ENCODE peak calls at places on chromosomes 5 and 9, in four cellular contexts. Y, W, H and B are unnamed samples.

GRCh38 chr5:157540707-157541451 is 34.7 kb downstream of the ADAM19 start:
- DNase-seq in Y (peak; percentile 11), W (peak; percentile 15), H (no peak), B (no peak)

GRCh38 chr5:59496524-59497134 is 396.9 kb downstream of the PDE4D start:
- DNase-seq in Y (no peak), W (peak; percentile 9), H (no peak), B (no peak)

GRCh38 chr5:89168766-89169165 is 285.8 kb upstream of the MEF2C start:
- DNase-seq in Y (no peak), W (no peak), H (no peak), B (no peak)

GRCh38 chr5:78671609-78672008 is 23.0 kb upstream of the LHFPL2 start:
- DNase-seq in Y (no peak), W (no peak), H (no peak), B (no peak)

GRCh38 chr9:76658510-76659231 is 105.6 kb upstream of the PCA3 start:
- DNase-seq in Y (no peak), W (peak; percentile 42), H (peak; percentile 25), B (no peak)

GRCh38 chr5:118195215-118195614 is 793.1 kb downstream of the DTWD2 start:
- DNase-seq in Y (no peak), W (no peak), H (no peak), B (no peak)

GRCh38 chr9:129343697-129344375 is 165.8 kb upstream of the IER5L start:
- DNase-seq in Y (peak; percentile 32), W (no peak), H (no peak), B (no peak)

GRCh38 chr5:125006011-125006685 is 259.7 kb upstream of the ZNF608 start:
- DNase-seq in Y (no peak), W (peak; percentile 84), H (no peak), B (no peak)

GRCh38 chr5:116507051-116507537 is 67.5 kb downstream of the SEMA6A start:
- DNase-seq in Y (no peak), W (no peak), H (no peak), B (no peak)

GRCh38 chr5:174693697-174694400 is 30.5 kb upstream of the MSX2 start:
- DNase-seq in Y (no peak), W (no peak), H (no peak), B (no peak)

GRCh38 chr9:82284758-82285157 is 296.2 kb downstream of the SPATA31D1 start:
- DNase-seq in Y (no peak), W (no peak), H (no peak), B (no peak)

GRCh38 chr9:4430492-4431261 is 59.6 kb upstream of the SLC1A1 start:
- DNase-seq in Y (no peak), W (no peak), H (no peak), B (no peak)

GRCh38 chr9:6557883-6558282 is 87.6 kb downstream of the GLDC start:
- DNase-seq in Y (no peak), W (peak; percentile 15), H (no peak), B (no peak)

GRCh38 chr9:69115621-69116020 is 58.5 kb upstream of the TJP2 start:
- DNase-seq in Y (no peak), W (no peak), H (no peak), B (no peak)

GRCh38 chr5:98205691-98206461 is 567.6 kb upstream of the RGMB start:
- DNase-seq in Y (no peak), W (no peak), H (no peak), B (no peak)

GRCh38 chr9:112921549-112921948 is 30.9 kb upstream of the SLC46A2 start:
- DNase-seq in Y (no peak), W (peak; percentile 62), H (no peak), B (no peak)

GRCh38 chr5:159003045-159004030 is 96.4 kb downstream of the EBF1 start:
- DNase-seq in Y (no peak), W (no peak), H (peak; percentile 62), B (no peak)

GRCh38 chr9:126388964-126389363 is 62.3 kb downstream of the MVB12B start:
- DNase-seq in Y (no peak), W (no peak), H (no peak), B (no peak)

GRCh38 chr9:127961613-127962150 is 19.1 kb downstream of the EEIG1 start:
- DNase-seq in Y (no peak), W (no peak), H (no peak), B (no peak)

GRCh38 chr9:127963359-127964064 is 17.3 kb downstream of the EEIG1 start:
- DNase-seq in Y (no peak), W (no peak), H (no peak), B (no peak)

GRCh38 chr9:127961166-127961490 is 19.7 kb downstream of the EEIG1 start:
- DNase-seq in Y (no peak), W (no peak), H (no peak), B (no peak)

GRCh38 chr9:127962278-127962677 is 18.5 kb downstream of the EEIG1 start:
- DNase-seq in Y (no peak), W (no peak), H (no peak), B (no peak)

DNA sequence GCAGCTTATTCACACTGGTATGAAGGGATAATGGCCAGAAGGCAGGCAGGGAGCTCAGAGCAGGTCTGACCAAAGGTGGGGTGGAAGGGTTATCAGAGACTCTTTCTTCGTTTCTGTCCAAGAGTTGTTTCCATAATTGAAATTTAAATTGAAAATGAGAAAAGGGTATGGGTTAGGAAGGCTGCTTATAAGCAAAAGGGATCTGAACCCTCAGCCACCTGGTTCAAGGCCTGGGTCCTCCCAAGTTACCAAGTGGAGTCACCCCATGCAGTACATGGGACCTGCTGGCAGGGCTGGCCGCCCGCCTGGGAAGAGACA is 17.8 kb downstream of the EEIG1 start:
- DNase-seq in Y (no peak), W (no peak), H (no peak), B (no peak)
- H3K4me1 ChIP-seq in Y (peaks cover 85% of the 10 kb centered on the region), W (peaks cover 16% of the 10 kb centered on the region), H (peaks cover 86% of the 10 kb centered on the region), B (peaks cover 100% of the 10 kb centered on the region)

GRCh38 chr5:139904566-139905400 is 109.2 kb downstream of the PSD2 start:
- DNase-seq in Y (no peak), W (peak; percentile 69), H (no peak), B (no peak)

GRCh38 chr5:139905401-139905800 is 109.8 kb downstream of the PSD2 start:
- DNase-seq in Y (no peak), W (no peak), H (no peak), B (no peak)

GRCh38 chr5:139901971-139902370 is 106.4 kb downstream of the PSD2 start:
- DNase-seq in Y (no peak), W (no peak), H (no peak), B (no peak)

GRCh38 chr5:139903450-139903804 is 107.8 kb downstream of the PSD2 start:
- DNase-seq in Y (no peak), W (peak; percentile 30), H (no peak), B (no peak)

GRCh38 chr5:139903805-139904565 is 108.4 kb downstream of the PSD2 start:
- DNase-seq in Y (no peak), W (peak; percentile 84), H (no peak), B (no peak)
- H3K4me3 ChIP-seq in Y (peak overlapping the region; percentile 49), W (peak overlapping the region; percentile 54), H (no peak overlapping the region), B (peak overlapping the region; percentile 37)

DNA sequence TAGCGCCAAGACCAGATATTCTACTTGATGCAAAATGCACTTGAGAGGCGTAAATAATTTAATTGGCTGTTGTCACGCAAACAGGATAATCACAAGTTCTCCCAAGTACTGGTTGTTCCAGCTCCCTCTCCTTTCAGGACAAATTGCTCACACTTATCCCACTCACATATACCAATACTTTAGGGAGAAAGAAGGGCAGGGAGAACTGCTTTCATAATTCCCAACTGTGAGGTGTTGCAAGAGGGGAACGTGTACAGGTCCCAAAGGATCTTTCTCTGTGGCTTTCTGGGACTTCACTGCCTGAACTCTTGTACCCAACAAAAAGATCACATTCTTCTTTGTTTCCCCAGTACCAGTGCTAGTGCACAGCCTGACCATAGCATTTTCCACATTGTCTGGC is 21.5 kb upstream of the TGFBI start:
- DNase-seq in Y (no peak), W (no peak), H (no peak), B (no peak)
- H3K27ac ChIP-seq in Y (peak overlapping the region; percentile 67), W (no peak overlapping the region), H (no peak overlapping the region), B (no peak overlapping the region)

DNA sequence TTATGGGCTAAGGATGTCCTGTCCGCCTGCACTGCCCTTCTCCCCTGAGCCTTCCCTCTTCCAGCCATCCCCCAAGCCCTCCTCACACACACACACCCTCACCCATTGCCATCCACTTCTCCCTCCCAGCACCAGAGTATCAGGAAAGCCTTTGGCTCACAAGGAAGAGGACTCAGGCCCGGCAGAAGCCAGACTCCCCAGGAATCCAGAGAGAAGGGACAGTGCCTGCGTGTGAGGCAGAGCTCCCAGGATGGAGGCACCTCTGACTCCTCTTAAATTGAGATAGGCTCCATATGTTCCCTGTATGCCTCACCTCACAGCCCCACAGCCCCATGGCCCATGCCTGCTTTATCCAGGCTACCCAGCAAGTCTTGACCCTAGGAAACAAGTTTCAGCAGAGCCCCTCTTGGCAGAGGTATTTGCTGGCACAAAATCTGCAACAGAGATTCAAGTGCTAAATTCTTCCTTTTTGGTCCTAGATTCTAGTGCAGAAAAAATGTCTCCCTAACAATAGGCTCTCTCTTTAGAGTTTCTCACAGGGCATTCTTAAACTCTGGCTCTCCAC is 769 bp downstream of the IL17B start:
- DNase-seq in Y (no peak), W (no peak), H (no peak), B (no peak)
- H3K4me1 ChIP-seq in Y (peaks cover 19% of the 10 kb centered on the region), W (no peaks in the 10 kb centered on the region), H (no peaks in the 10 kb centered on the region), B (peaks cover 3% of the 10 kb centered on the region)

DNA sequence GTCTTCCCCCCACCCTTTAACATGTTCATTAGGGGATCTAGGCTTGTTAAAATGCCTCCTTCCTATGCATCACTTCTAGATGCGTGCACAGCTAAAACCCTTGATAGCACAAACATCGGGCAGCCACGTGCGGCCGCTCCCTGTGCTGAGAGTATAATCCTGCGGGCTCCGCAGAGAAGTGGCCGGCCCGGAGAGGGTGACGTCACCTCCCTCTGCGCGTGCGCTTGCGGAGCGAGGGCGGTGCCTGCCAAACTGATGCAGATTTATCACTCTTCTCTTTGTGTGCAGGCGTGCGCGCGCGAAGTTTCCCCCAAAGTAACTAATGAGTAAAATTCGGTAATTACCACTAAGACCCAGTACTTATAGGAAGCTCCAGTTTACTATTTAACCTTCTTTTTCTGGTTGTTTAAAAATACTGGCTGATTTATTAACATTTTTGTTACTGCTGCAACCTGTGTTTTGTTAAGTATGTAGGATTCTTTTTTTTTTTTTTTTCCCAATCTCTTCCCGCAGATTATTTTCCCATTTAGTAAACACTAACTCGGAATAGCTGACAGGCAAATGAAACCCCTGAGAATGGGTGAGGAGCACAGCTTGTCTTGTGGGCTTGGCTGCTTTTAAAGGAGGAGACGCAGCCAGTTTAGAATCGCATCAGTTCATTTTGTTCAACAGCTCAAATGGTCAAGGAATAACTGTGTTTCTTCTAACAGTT is 121.6 kb downstream of the TRIO start:
- DNase-seq in Y (peak; percentile 49), W (peak; percentile 96), H (peak; percentile 59), B (peak; percentile 48)
- H3K4me3 ChIP-seq in Y (peak overlapping the region; percentile 15), W (peak overlapping the region; percentile 43), H (peak overlapping the region; percentile 27), B (peak overlapping the region; percentile 31)

DNA sequence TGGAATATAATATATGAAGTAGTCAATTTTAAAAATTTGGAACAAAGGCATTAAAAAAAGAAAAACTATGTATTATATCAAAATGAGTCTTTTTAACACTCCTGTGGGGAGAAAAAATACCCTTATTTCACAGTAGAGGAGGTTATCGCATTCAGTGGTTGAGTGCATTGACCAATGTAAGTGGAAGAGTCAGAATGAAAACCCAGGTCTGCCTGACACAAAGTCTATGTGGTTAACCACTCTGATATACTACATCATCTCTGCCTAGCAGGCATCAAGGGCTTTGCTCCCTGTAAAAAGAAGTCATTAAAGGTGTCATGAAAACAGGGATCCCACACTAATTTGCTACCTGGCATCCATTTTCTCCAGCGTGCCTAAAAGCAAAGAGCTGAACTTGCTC is 417.2 kb upstream of the C9orf72 start:
- DNase-seq in Y (no peak), W (no peak), H (no peak), B (no peak)
- H3K27ac ChIP-seq in Y (no peak overlapping the region), W (no peak overlapping the region), H (no peak overlapping the region), B (no peak overlapping the region)